ENCODE peak calls at places on chromosomes 11 and 22, in four cellular contexts. N, L, E and G are unnamed samples.

GRCh38 chr11:65488273-65489058 is 10.4 kb upstream of the MALAT1 start:
- DNase-seq in N (no peak), L (peak; percentile 89), E (no peak), G (peak; percentile 79)

GRCh38 chr11:66072518-66072917 is 2.4 kb downstream of the PACS1 start:
- DNase-seq in N (no peak), L (no peak), E (no peak), G (no peak)

GRCh38 chr22:41021039-41021654 is 70.0 kb downstream of the RBX1 start:
- DNase-seq in N (no peak), L (peak; percentile 70), E (no peak), G (no peak)

GRCh38 chr11:48066881-48067800 is 86.8 kb downstream of the PTPRJ start:
- DNase-seq in N (no peak), L (no peak), E (no peak), G (no peak)

GRCh38 chr22:17672417-17672991 is 33.9 kb downstream of the BCL2L13 start:
- DNase-seq in N (no peak), L (no peak), E (no peak), G (no peak)

GRCh38 chr22:43128928-43129424 is 14.2 kb downstream of the MCAT start:
- DNase-seq in N (no peak), L (no peak), E (no peak), G (no peak)

GRCh38 chr11:78139422-78140391 is at the start of gene ALG8:
- DNase-seq in N (peak; percentile 93), L (peak; percentile 99), E (peak; percentile 99), G (peak; percentile 97)

GRCh38 chr22:49930128-49930527 is 11.7 kb downstream of the CRELD2 start:
- DNase-seq in N (no peak), L (peak; percentile 82), E (no peak), G (no peak)

GRCh38 chr11:113446112-113446511 is 29.1 kb downstream of the DRD2 start:
- DNase-seq in N (no peak), L (no peak), E (no peak), G (no peak)

GRCh38 chr11:12457030-12457600 is 79.7 kb downstream of the PARVA start:
- DNase-seq in N (no peak), L (no peak), E (no peak), G (no peak)

GRCh38 chr11:132349806-132350733 is 979.7 kb downstream of the NTM start:
- DNase-seq in N (no peak), L (no peak), E (no peak), G (no peak)

GRCh38 chr22:20783844-20784723 is 10.2 kb downstream of the SERPIND1 start:
- DNase-seq in N (peak; percentile 31), L (peak; percentile 24), E (peak; percentile 56), G (peak; percentile 24)

GRCh38 chr11:3854977-3855807 is at the start of gene STIM1:
- DNase-seq in N (peak; percentile 98), L (peak; percentile 99), E (peak; percentile 85), G (peak; percentile 98)

GRCh38 chr11:112368402-112368801 is 107.7 kb upstream of the PLET1 start:
- DNase-seq in N (no peak), L (no peak), E (no peak), G (no peak)

GRCh38 chr11:10310301-10310841 is 5.5 kb downstream of the ADM start:
- DNase-seq in N (no peak), L (no peak), E (no peak), G (no peak)

GRCh38 chr22:49849161-49850020 is 4.3 kb upstream of the ZBED4 start:
- DNase-seq in N (no peak), L (peak; percentile 74), E (no peak), G (no peak)

GRCh38 chr11:73322111-73322985 is 14.3 kb downstream of the ARHGEF17 start:
- DNase-seq in N (no peak), L (no peak), E (no peak), G (no peak)

GRCh38 chr22:20653012-20653794 is 120.7 kb upstream of the SERPIND1 start:
- DNase-seq in N (no peak), L (no peak), E (no peak), G (no peak)

GRCh38 chr11:1920128-1920908 is 815 bp downstream of the TNNT3 start:
- DNase-seq in N (no peak), L (peak; percentile 78), E (no peak), G (no peak)

GRCh38 chr11:34651551-34651950 is 30.7 kb downstream of the EHF start:
- DNase-seq in N (no peak), L (no peak), E (no peak), G (no peak)

GRCh38 chr11:20155683-20156279 is 4.5 kb downstream of the DBX1 start:
- DNase-seq in N (no peak), L (no peak), E (no peak), G (no peak)

GRCh38 chr22:41256254-41256897 is 15.6 kb upstream of the CHADL start:
- DNase-seq in N (no peak), L (no peak), E (no peak), G (no peak)

GRCh38 chr22:20086101-20086599 is 6.1 kb downstream of the DGCR8 start:
- DNase-seq in N (no peak), L (no peak), E (no peak), G (no peak)

GRCh38 chr11:35419713-35420333 is 465 bp upstream of the SLC1A2 start:
- DNase-seq in N (no peak), L (no peak), E (no peak), G (no peak)

GRCh38 chr11:131591051-131591461 is 220.6 kb downstream of the NTM start:
- DNase-seq in N (no peak), L (no peak), E (no peak), G (no peak)

GRCh38 chr11:75850787-75851186 is 35.8 kb downstream of the UVRAG start:
- DNase-seq in N (no peak), L (no peak), E (no peak), G (no peak)

GRCh38 chr11:67320691-67321090 is 17.4 kb downstream of the SSH3 start:
- DNase-seq in N (no peak), L (peak; percentile 50), E (no peak), G (no peak)

GRCh38 chr11:24386551-24387404 is 110.1 kb upstream of the LUZP2 start:
- DNase-seq in N (no peak), L (no peak), E (no peak), G (no peak)

GRCh38 chr22:27614291-27615007 is 187.1 kb downstream of the MN1 start:
- DNase-seq in N (no peak), L (peak; percentile 81), E (no peak), G (peak; percentile 59)

GRCh38 chr11:12200359-12201015 is 90.1 kb downstream of the MICAL2 start:
- DNase-seq in N (no peak), L (no peak), E (no peak), G (no peak)

GRCh38 chr11:65383778-65384177 is 1.3 kb upstream of the SLC25A45 start:
- DNase-seq in N (no peak), L (no peak), E (no peak), G (no peak)

GRCh38 chr11:288328-289144 is at the start of gene PGGHG:
- DNase-seq in N (no peak), L (peak; percentile 95), E (peak; percentile 77), G (peak; percentile 72)